ENCODE peak calls at places on chromosomes 11 and 22, in ten cellular contexts. V is activated effector memory CD4-positive, alpha-beta T cell treated with Interleukin-2 at 50 U/mL for 16 hours; P is trophoblast cell; F is IMR-90; A is aorta; G is NCI-H1092; U is activated CD4-positive, alpha-beta T cell treated with anti-CD3 and anti-CD28 coated beads, Interleukin-2, amount 10 ng/mL, durations not matched to agents 7 days and 5 days; E is activated T-cell treated with anti-CD3 and anti-CD28 coated beads, Interleukin-2, amount 50 U/mL, for 48 hours; N is sigmoid colon; K is amniotic stem cell. S is an unnamed sample.

GRCh38 chr11:77151804-77152513 is 23.9 kb downstream of the MYO7A start:
- DNase-seq in V (peak), P (no peak), F (peak), A (no peak), G (peak), U (peak), E (peak), N (no peak), K (no peak), S (no peak)

GRCh38 chr22:49186756-49187155 is 640.9 kb downstream of the BRD1 start:
- DNase-seq in V (no peak), P (no peak), F (no peak), A (no peak), G (no peak), U (no peak), E (no peak), N (no peak), K (no peak), S (peak)

GRCh38 chr11:1259076-1259461 is 36.2 kb downstream of the MUC5B start:
- DNase-seq in V (no peak), P (no peak), F (no peak), A (no peak), G (no peak), U (no peak), E (no peak), N (no peak), K (no peak), S (no peak)

GRCh38 chr22:17988800-17989513 is 35.4 kb downstream of the MICAL3 start:
- DNase-seq in V (no peak), P (peak), F (no peak), A (no peak), G (no peak), U (no peak), E (no peak), N (no peak), K (no peak), S (no peak)

GRCh38 chr22:17675584-17675983 is 37.0 kb downstream of the BCL2L13 start:
- DNase-seq in V (no peak), P (no peak), F (no peak), A (no peak), G (no peak), U (no peak), E (no peak), N (no peak), K (no peak), S (no peak)

GRCh38 chr11:48109046-48109666 is 107.5 kb upstream of the OR4B1 start:
- DNase-seq in V (no peak), P (no peak), F (peak), A (no peak), G (peak), U (no peak), E (no peak), N (no peak), K (no peak), S (no peak)

GRCh38 chr22:50621948-50622722 is 5.8 kb downstream of the ARSA start:
- DNase-seq in V (peak), P (no peak), F (no peak), A (no peak), G (no peak), U (peak), E (peak), N (no peak), K (no peak), S (no peak)

GRCh38 chr22:41557401-41558240 is 3.2 kb upstream of the CSDC2 start:
- DNase-seq in V (no peak), P (no peak), F (peak), A (peak), G (peak), U (no peak), E (peak), N (peak), K (peak), S (peak)

GRCh38 chr11:45748801-45749200 is 56.1 kb upstream of the SLC35C1 start:
- DNase-seq in V (no peak), P (no peak), F (no peak), A (no peak), G (no peak), U (no peak), E (no peak), N (no peak), K (no peak), S (no peak)

GRCh38 chr11:68690671-68691401 is 6.5 kb downstream of the GAL start:
- DNase-seq in V (peak), P (no peak), F (no peak), A (no peak), G (no peak), U (peak), E (peak), N (peak), K (no peak), S (no peak)

GRCh38 chr22:27380826-27381225 is 420.7 kb downstream of the MN1 start:
- DNase-seq in V (no peak), P (no peak), F (no peak), A (no peak), G (no peak), U (no peak), E (no peak), N (no peak), K (no peak), S (no peak)

GRCh38 chr11:122340607-122341006 is 224.6 kb upstream of the BLID start:
- DNase-seq in V (no peak), P (no peak), F (no peak), A (no peak), G (no peak), U (no peak), E (no peak), N (no peak), K (no peak), S (peak)

GRCh38 chr11:18397921-18398320 is 3.6 kb downstream of the LDHA start:
- DNase-seq in V (no peak), P (no peak), F (no peak), A (no peak), G (no peak), U (no peak), E (no peak), N (no peak), K (no peak), S (no peak)

GRCh38 chr11:77039491-77040400 is 5.5 kb downstream of the B3GNT6 start:
- DNase-seq in V (no peak), P (peak), F (peak), A (peak), G (peak), U (peak), E (peak), N (peak), K (no peak), S (no peak)

GRCh38 chr11:92083123-92083522 is 141.5 kb upstream of the FAT3 start:
- DNase-seq in V (no peak), P (no peak), F (no peak), A (no peak), G (no peak), U (no peak), E (no peak), N (no peak), K (no peak), S (no peak)

GRCh38 chr11:8826145-8826786 is 84.7 kb upstream of the AKIP1 start:
- DNase-seq in V (no peak), P (peak), F (peak), A (no peak), G (no peak), U (no peak), E (no peak), N (peak), K (peak), S (no peak)

S was measured in Caki2.